ENCODE peak calls at places on chromosome 12, in ten cellular contexts. O, J, A, L, H, K, R, U, Q and T are unnamed samples.

GRCh38 chr12:15209782-15210181 is 11.4 kb downstream of the RERG start:
- DNase-seq in L (no peak), A (no peak), U (no peak), R (no peak), O (no peak), H (no peak), K (peak), Q (no peak), J (no peak), T (no peak)

GRCh38 chr12:77940566-77940965 is 109.9 kb downstream of the NAV3 start:
- DNase-seq in A (no peak), U (no peak), R (no peak), O (no peak), Q (no peak), J (no peak), K (peak), L (no peak), H (no peak), T (no peak)

GRCh38 chr12:29316772-29317171 is 64.2 kb downstream of the ERGIC2 start:
- DNase-seq in R (peak), H (peak), K (peak), Q (no peak), A (no peak), L (no peak), J (no peak), U (no peak), O (peak), T (no peak)

GRCh38 chr12:1769809-1770494 is 50.4 kb upstream of the LRTM2 start:
- DNase-seq in K (peak), U (no peak), R (no peak), A (no peak), L (no peak), Q (no peak), O (no peak), H (no peak), J (no peak), T (no peak)

GRCh38 chr12:63276537-63277365 is 125.8 kb upstream of the AVPR1A start:
- DNase-seq in Q (no peak), O (no peak), J (no peak), A (peak), R (no peak), K (peak), U (no peak), H (peak), L (no peak), T (no peak)

GRCh38 chr12:49553512-49554088 is 14.3 kb downstream of the MCRS1 start:
- DNase-seq in O (no peak), U (no peak), L (no peak), J (no peak), H (no peak), R (no peak), Q (peak), K (no peak), A (no peak), T (no peak)

GRCh38 chr12:98440165-98440581 is 75.2 kb upstream of the TMPO start:
- DNase-seq in K (peak), L (peak), O (peak), Q (no peak), U (peak), R (peak), H (no peak), J (no peak), A (no peak), T (peak)

GRCh38 chr12:47770086-47770726 is 2.8 kb upstream of the SLC48A1 start:
- DNase-seq in O (no peak), A (no peak), H (no peak), L (no peak), U (no peak), R (no peak), Q (no peak), K (peak), J (no peak), T (no peak)

GRCh38 chr12:57105011-57105753 is 6.0 kb downstream of the STAT6 start:
- DNase-seq in U (no peak), L (no peak), H (no peak), R (no peak), O (no peak), K (no peak), Q (no peak), A (no peak), J (no peak), T (no peak)

GRCh38 chr12:26327975-26328635 is 132.7 kb downstream of the SSPN start:
- DNase-seq in J (no peak), R (no peak), O (no peak), L (no peak), K (no peak), U (no peak), H (no peak), A (no peak), Q (no peak), T (no peak)

GRCh38 chr12:47903151-47903611 is 1.6 kb downstream of the VDR start:
- DNase-seq in R (no peak), Q (no peak), K (peak), L (peak), H (no peak), A (no peak), U (peak), O (no peak), J (no peak), T (no peak)

GRCh38 chr12:42216737-42217136 is 21.3 kb downstream of the YAF2 start:
- DNase-seq in J (no peak), H (no peak), K (no peak), L (no peak), Q (no peak), O (no peak), U (no peak), R (no peak), A (no peak), T (no peak)

GRCh38 chr12:15899282-15899870 is 11.8 kb upstream of the DERA start:
- DNase-seq in J (no peak), R (no peak), H (no peak), L (no peak), A (no peak), U (no peak), K (no peak), Q (no peak), O (no peak), T (no peak)

GRCh38 chr12:19841451-19841850 is 402.2 kb downstream of the AEBP2 start:
- DNase-seq in Q (no peak), K (peak), H (no peak), R (no peak), L (no peak), A (no peak), J (no peak), O (no peak), U (no peak), T (no peak)

GRCh38 chr12:50442178-50442908 is 41.7 kb downstream of the LARP4 start:
- DNase-seq in J (no peak), O (no peak), U (no peak), H (no peak), R (no peak), A (no peak), L (no peak), K (no peak), Q (no peak), T (no peak)

GRCh38 chr12:64099430-64099829 is 122.7 kb downstream of the KICS2 start:
- DNase-seq in H (no peak), O (peak), J (no peak), Q (no peak), U (peak), R (peak), A (no peak), L (no peak), K (peak), T (no peak)

GRCh38 chr12:70784042-70784668 is 136.4 kb downstream of the PTPRR start:
- DNase-seq in R (no peak), L (no peak), J (no peak), A (no peak), H (peak), O (no peak), Q (no peak), K (no peak), U (no peak), T (no peak)

GRCh38 chr12:124273630-124274029 is 21.3 kb upstream of the RFLNA start:
- DNase-seq in J (peak), H (peak), O (no peak), K (peak), L (no peak), Q (no peak), A (no peak), U (no peak), R (no peak), T (peak)

GRCh38 chr12:64825143-64826011 is 930 bp downstream of the TBC1D30 start:
- DNase-seq in U (no peak), L (no peak), J (no peak), O (no peak), Q (no peak), A (peak), H (peak), K (no peak), R (no peak), T (no peak)

GRCh38 chr12:1845886-1846285 is 25.5 kb downstream of the LRTM2 start:
- DNase-seq in J (no peak), H (no peak), Q (no peak), U (no peak), L (no peak), O (no peak), A (no peak), K (no peak), R (no peak), T (peak)

GRCh38 chr12:129531004-129531403 is 372.8 kb downstream of the TMEM132D start:
- DNase-seq in R (no peak), K (no peak), H (no peak), U (no peak), A (no peak), Q (no peak), L (no peak), O (no peak), J (no peak), T (no peak)

GRCh38 chr12:105378821-105379400 is 48.4 kb downstream of the C12orf75 start:
- DNase-seq in L (no peak), R (no peak), J (no peak), U (no peak), Q (no peak), A (peak), H (peak), O (no peak), K (no peak), T (no peak)

GRCh38 chr12:12562585-12563245 is at the start of gene DUSP16:
- DNase-seq in Q (peak), A (peak), K (peak), O (peak), J (no peak), R (peak), H (peak), U (peak), L (peak), T (peak)
- TF ChIP-seq CTCF in Q (peak), A (no peak), K (no peak), O (peak), J (no peak), R (peak), H (no peak), U (no peak), L (no peak), T (no peak)

DNA sequence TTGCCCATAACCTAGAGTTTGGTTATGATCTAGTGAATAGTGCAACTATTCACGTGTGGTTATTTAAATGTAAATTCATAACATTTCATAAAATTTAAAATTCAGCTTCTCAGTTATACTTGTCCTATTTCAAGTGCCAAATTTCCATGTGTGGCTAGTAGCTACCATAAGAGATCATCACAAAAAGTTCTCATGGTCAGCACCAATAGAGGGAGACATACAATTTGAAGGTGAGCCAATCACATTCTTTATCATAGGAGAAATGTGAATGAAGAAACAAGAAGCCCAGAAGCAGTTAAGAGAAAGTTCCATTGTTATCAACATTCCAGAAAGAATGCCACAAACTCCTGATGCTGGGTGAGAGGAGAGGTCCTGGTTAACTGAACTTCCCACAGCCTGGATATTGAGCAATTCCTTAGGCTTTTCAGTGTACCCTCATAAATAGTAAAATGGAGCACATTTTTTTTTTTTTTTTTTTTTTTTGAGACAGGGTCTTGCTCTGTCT is 892.9 kb upstream of the USP15 start:
- DNase-seq in J (no peak), K (no peak), Q (no peak), U (no peak), L (no peak), A (no peak), O (no peak), H (no peak), R (no peak), T (no peak)
- TF ChIP-seq CTCF in J (no peak), K (no peak), Q (no peak), U (no peak), L (no peak), A (no peak), O (no peak), H (no peak), R (no peak), T (no peak)

DNA sequence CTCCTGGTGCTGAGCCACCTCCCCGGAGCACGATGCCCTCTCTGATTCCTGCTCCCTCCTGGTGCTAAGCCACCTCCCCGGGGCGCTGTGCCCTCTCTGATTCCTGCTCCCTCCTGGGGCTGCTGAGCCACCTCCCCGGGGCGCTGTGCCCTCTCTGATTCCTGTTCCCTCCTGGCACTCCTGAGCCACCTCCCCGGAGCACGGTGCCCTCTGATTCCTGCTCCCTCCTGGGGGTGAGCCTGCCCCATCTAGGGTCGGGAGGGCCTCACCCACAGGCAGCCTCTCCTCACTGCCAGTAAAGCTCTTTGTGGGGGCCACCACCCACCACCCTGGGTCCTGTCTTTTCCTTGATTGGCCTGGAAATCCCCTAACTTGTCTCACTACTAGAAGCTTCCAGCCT is 327.6 kb upstream of the SFSWAP start:
- DNase-seq in A (no peak), H (no peak), K (no peak), O (no peak), Q (no peak), J (no peak), R (no peak), U (no peak), L (no peak), T (no peak)
- TF ChIP-seq CTCF in A (no peak), H (no peak), K (no peak), O (no peak), Q (no peak), J (no peak), R (no peak), U (no peak), L (no peak), T (no peak)

GRCh38 chr12:91109148-91109564 is 2.1 kb downstream of the LUM start:
- DNase-seq in U (no peak), J (no peak), K (peak), A (peak), H (peak), Q (peak), O (peak), L (peak), R (peak), T (no peak)
- TF ChIP-seq CTCF in U (peak), J (peak), K (peak), A (peak), H (peak), Q (peak), O (peak), L (no peak), R (peak), T (peak)

GRCh38 chr12:127652281-127652680 is 614.7 kb upstream of the TMEM132C start:
- DNase-seq in R (no peak), Q (no peak), J (no peak), O (no peak), A (no peak), L (no peak), K (no peak), H (no peak), U (no peak), T (no peak)
- TF ChIP-seq CTCF in R (no peak), Q (no peak), J (no peak), O (no peak), A (no peak), L (no peak), K (no peak), H (no peak), U (no peak), T (no peak)

GRCh38 chr12:52404951-52405350 is 1.2 kb downstream of the KRT82 start:
- DNase-seq in R (no peak), O (no peak), U (no peak), K (no peak), L (no peak), A (no peak), J (no peak), Q (no peak), H (no peak), T (no peak)

GRCh38 chr12:52402377-52402776 is 3.8 kb downstream of the KRT82 start:
- DNase-seq in L (no peak), J (no peak), O (no peak), R (no peak), U (no peak), Q (no peak), A (no peak), H (no peak), K (no peak), T (no peak)

GRCh38 chr12:52401926-52402325 is 4.2 kb downstream of the KRT82 start:
- DNase-seq in O (no peak), A (no peak), H (no peak), U (no peak), Q (no peak), L (no peak), J (no peak), R (no peak), K (no peak), T (no peak)

GRCh38 chr12:52402873-52403510 is 3.1 kb downstream of the KRT82 start:
- DNase-seq in U (no peak), K (no peak), L (no peak), Q (no peak), J (no peak), H (no peak), O (no peak), R (no peak), A (no peak), T (no peak)

GRCh38 chr12:52403561-52403960 is 2.6 kb downstream of the KRT82 start:
- DNase-seq in K (no peak), A (no peak), J (no peak), R (no peak), U (no peak), Q (no peak), H (no peak), O (no peak), L (no peak), T (no peak)
- TF ChIP-seq CTCF in K (no peak), A (no peak), J (no peak), R (no peak), U (no peak), Q (no peak), H (no peak), O (no peak), L (no peak), T (no peak)

GRCh38 chr12:121499929-121500793 is 80.7 kb downstream of the KDM2B start:
- DNase-seq in J (no peak), H (peak), K (peak), O (peak), R (peak), L (peak), Q (no peak), A (peak), U (peak), T (peak)
- TF ChIP-seq CTCF in J (peak), H (peak), K (peak), O (no peak), R (peak), L (no peak), Q (peak), A (peak), U (peak), T (peak)